ENCODE peak calls at places on chromosomes 6 and 20, in seven cellular contexts. T is kidney tubule cell, Z is neural progenitor cell, X is HCT116, P is hepatic stellate cell, M is HL-60, L is HT1080. C is an unnamed sample.

GRCh38 chr6:28769626-28770402 is 154.0 kb downstream of the TRIM27 start:
- DNase-seq in Z (peak), M (no peak), X (no peak), P (peak), T (peak), L (peak), C (no peak)

GRCh38 chr20:44597516-44597915 is 15.1 kb downstream of the PKIG start:
- DNase-seq in M (no peak), Z (no peak), L (no peak), T (no peak), X (no peak), P (no peak), C (no peak)

GRCh38 chr6:28401172-28401571 is 1.6 kb upstream of the ZSCAN12 start:
- DNase-seq in L (no peak), X (no peak), T (peak), P (peak), Z (no peak), M (no peak), C (no peak)

GRCh38 chr6:82589509-82590206 is 226.0 kb downstream of the TPBG start:
- DNase-seq in Z (peak), X (peak), M (no peak), P (peak), T (peak), L (peak), C (no peak)

GRCh38 chr6:132719736-132720448 is 6.0 kb upstream of the VNN1 start:
- DNase-seq in Z (no peak), M (no peak), L (no peak), X (no peak), T (peak), P (no peak), C (no peak)

GRCh38 chr6:9532621-9533557 is 882.0 kb downstream of the TFAP2A start:
- DNase-seq in M (no peak), T (peak), P (no peak), X (no peak), Z (no peak), L (peak), C (no peak)

GRCh38 chr6:8627085-8627861 is 191.9 kb upstream of the SLC35B3 start:
- DNase-seq in Z (no peak), X (peak), T (peak), L (peak), P (no peak), M (no peak), C (peak)

GRCh38 chr6:135250234-135250633 is 69.1 kb downstream of the MYB start:
- DNase-seq in L (no peak), M (peak), T (no peak), X (no peak), Z (no peak), P (no peak), C (no peak)

GRCh38 chr20:54649511-54649962 is 174.1 kb downstream of the DOK5 start:
- DNase-seq in Z (peak), L (peak), T (peak), M (peak), P (peak), X (peak), C (peak)

GRCh38 chr6:141443668-141444067 is 689.1 kb upstream of the GJE1 start:
- DNase-seq in P (peak), X (no peak), T (no peak), Z (no peak), L (no peak), M (no peak), C (no peak)

GRCh38 chr6:90068264-90068663 is 174.0 kb downstream of the GJA10 start:
- DNase-seq in P (no peak), Z (no peak), L (peak), M (no peak), T (peak), X (peak), C (no peak)

GRCh38 chr6:151445482-151445881 is 6.4 kb downstream of the RMND1 start:
- DNase-seq in X (no peak), Z (no peak), L (no peak), T (peak), P (peak), M (no peak), C (no peak)